ENCODE peak calls at places on chromosomes 1 and 21, in four cellular contexts. One of them, this sample, is unnamed.

GRCh38 chr1:42684139-42684538 is 1.9 kb downstream of the YBX1 start:
- DNase-seq in mammary epithelial cell: peak; percentile 22
- DNase-seq in IMR-90: peak; percentile 16
- DNase-seq in fibroblast of lung: peak; percentile 19
- DNase-seq in this sample: no peak

GRCh38 chr1:50266509-50266908 is 156.7 kb downstream of the DMRTA2 start:
- DNase-seq in fibroblast of lung: no peak
- DNase-seq in mammary epithelial cell: no peak
- DNase-seq in IMR-90: no peak
- DNase-seq in this sample: no peak

GRCh38 chr1:7303554-7304347 is 467.3 kb upstream of the VAMP3 start:
- DNase-seq in IMR-90: no peak
- DNase-seq in fibroblast of lung: no peak
- DNase-seq in mammary epithelial cell: no peak
- DNase-seq in this sample: no peak

GRCh38 chr1:162631546-162632233 is 574 bp upstream of the DDR2 start:
- DNase-seq in fibroblast of lung: peak; percentile 56
- DNase-seq in IMR-90: peak; percentile 77
- DNase-seq in mammary epithelial cell: no peak
- DNase-seq in this sample: no peak

GRCh38 chr1:145688328-145688727 is 18.8 kb downstream of the PDZK1 start:
- DNase-seq in IMR-90: no peak
- DNase-seq in mammary epithelial cell: no peak
- DNase-seq in fibroblast of lung: no peak
- DNase-seq in this sample: no peak

GRCh38 chr1:59601032-59601431 is 213.7 kb upstream of the HOOK1 start:
- DNase-seq in mammary epithelial cell: peak; percentile 85
- DNase-seq in fibroblast of lung: peak; percentile 84
- DNase-seq in IMR-90: no peak
- DNase-seq in this sample: no peak

GRCh38 chr1:11175461-11175860 is 13.7 kb upstream of the ANGPTL7 start:
- DNase-seq in IMR-90: no peak
- DNase-seq in mammary epithelial cell: no peak
- DNase-seq in fibroblast of lung: no peak
- DNase-seq in this sample: no peak

GRCh38 chr1:113142791-113143190 is 69.8 kb downstream of the LRIG2 start:
- DNase-seq in IMR-90: no peak
- DNase-seq in fibroblast of lung: peak; percentile 84
- DNase-seq in mammary epithelial cell: no peak
- DNase-seq in this sample: no peak

GRCh38 chr1:226814751-226815496 is 55.5 kb upstream of the PSEN2 start:
- DNase-seq in mammary epithelial cell: peak; percentile 89
- DNase-seq in fibroblast of lung: peak; percentile 84
- DNase-seq in IMR-90: peak; percentile 91
- DNase-seq in this sample: peak; percentile 92

GRCh38 chr1:96365596-96365995 is 356.0 kb upstream of the PTBP2 start:
- DNase-seq in mammary epithelial cell: no peak
- DNase-seq in IMR-90: no peak
- DNase-seq in fibroblast of lung: peak; percentile 57
- DNase-seq in this sample: no peak

GRCh38 chr1:161884475-161884874 is 118.4 kb downstream of the ATF6 start:
- DNase-seq in mammary epithelial cell: no peak
- DNase-seq in IMR-90: no peak
- DNase-seq in fibroblast of lung: no peak
- DNase-seq in this sample: no peak

GRCh38 chr21:46425566-46425965 is 33.1 kb upstream of the DIP2A start:
- DNase-seq in IMR-90: no peak
- DNase-seq in fibroblast of lung: no peak
- DNase-seq in mammary epithelial cell: no peak
- DNase-seq in this sample: peak; percentile 72

GRCh38 chr1:32703479-32704291 is 1.1 kb upstream of the SYNC start:
- DNase-seq in mammary epithelial cell: peak; percentile 59
- DNase-seq in IMR-90: peak; percentile 99
- DNase-seq in fibroblast of lung: peak; percentile 99
- DNase-seq in this sample: peak; percentile 66

GRCh38 chr1:13583964-13584791 is 546 bp downstream of the PDPN start:
- DNase-seq in IMR-90: no peak
- DNase-seq in fibroblast of lung: peak; percentile 82
- DNase-seq in mammary epithelial cell: peak; percentile 29
- DNase-seq in this sample: peak; percentile 73

GRCh38 chr1:33327587-33328325 is 6.9 kb upstream of the A3GALT2 start:
- DNase-seq in fibroblast of lung: peak; percentile 100
- DNase-seq in mammary epithelial cell: peak; percentile 99
- DNase-seq in IMR-90: peak; percentile 99
- DNase-seq in this sample: peak; percentile 69

GRCh38 chr1:156097499-156098178 is 15.4 kb upstream of the MEX3A start:
- DNase-seq in fibroblast of lung: no peak
- DNase-seq in mammary epithelial cell: no peak
- DNase-seq in IMR-90: no peak
- DNase-seq in this sample: peak; percentile 26

GRCh38 chr1:63442141-63442475 is 74.7 kb downstream of the ALG6 start:
- DNase-seq in fibroblast of lung: no peak
- DNase-seq in IMR-90: peak; percentile 12
- DNase-seq in mammary epithelial cell: no peak
- DNase-seq in this sample: no peak

GRCh38 chr1:231036416-231036815 is 3.6 kb downstream of the FAM89A start:
- DNase-seq in mammary epithelial cell: no peak
- DNase-seq in IMR-90: no peak
- DNase-seq in fibroblast of lung: no peak
- DNase-seq in this sample: peak; percentile 77

GRCh38 chr21:44748621-44749020 is 37.2 kb upstream of the TSPEAR start:
- DNase-seq in fibroblast of lung: no peak
- DNase-seq in mammary epithelial cell: no peak
- DNase-seq in IMR-90: no peak
- DNase-seq in this sample: no peak

GRCh38 chr1:94043738-94044289 is 77.1 kb downstream of the ABCA4 start:
- DNase-seq in fibroblast of lung: no peak
- DNase-seq in IMR-90: no peak
- DNase-seq in mammary epithelial cell: no peak
- DNase-seq in this sample: no peak

GRCh38 chr1:220717800-220718640 is 27.9 kb downstream of the C1orf115 start:
- DNase-seq in mammary epithelial cell: no peak
- DNase-seq in IMR-90: no peak
- DNase-seq in fibroblast of lung: no peak
- DNase-seq in this sample: no peak

GRCh38 chr1:237309595-237310118 is 267.7 kb downstream of the RYR2 start:
- DNase-seq in fibroblast of lung: no peak
- DNase-seq in mammary epithelial cell: no peak
- DNase-seq in IMR-90: no peak
- DNase-seq in this sample: no peak

GRCh38 chr1:61079898-61080336 is 2.4 kb upstream of the NFIA start:
- DNase-seq in fibroblast of lung: peak; percentile 69
- DNase-seq in IMR-90: peak; percentile 67
- DNase-seq in mammary epithelial cell: peak; percentile 68
- DNase-seq in this sample: peak; percentile 92

GRCh38 chr1:21815724-21816311 is 3.8 kb downstream of the LDLRAD2 start:
- DNase-seq in IMR-90: peak; percentile 10
- DNase-seq in mammary epithelial cell: no peak
- DNase-seq in fibroblast of lung: peak; percentile 20
- DNase-seq in this sample: no peak

GRCh38 chr1:204445860-204446412 is 34.3 kb upstream of the PPP1R15B start:
- DNase-seq in mammary epithelial cell: no peak
- DNase-seq in IMR-90: peak; percentile 27
- DNase-seq in fibroblast of lung: no peak
- DNase-seq in this sample: peak; percentile 70

GRCh38 chr1:115906627-115907026 is 65.7 kb upstream of the NHLH2 start:
- DNase-seq in IMR-90: no peak
- DNase-seq in fibroblast of lung: no peak
- DNase-seq in mammary epithelial cell: peak; percentile 45
- DNase-seq in this sample: no peak

GRCh38 chr1:9589719-9590157 is 1.0 kb downstream of the TMEM201 start:
- DNase-seq in mammary epithelial cell: peak; percentile 32
- DNase-seq in fibroblast of lung: peak; percentile 6
- DNase-seq in IMR-90: peak; percentile 5
- DNase-seq in this sample: no peak

GRCh38 chr1:40755052-40755451 is 28.5 kb upstream of the KCNQ4 start:
- DNase-seq in fibroblast of lung: no peak
- DNase-seq in IMR-90: no peak
- DNase-seq in mammary epithelial cell: peak; percentile 52
- DNase-seq in this sample: no peak

GRCh38 chr1:91556556-91556955 is 55.9 kb downstream of the CDC7 start:
- DNase-seq in fibroblast of lung: no peak
- DNase-seq in IMR-90: no peak
- DNase-seq in mammary epithelial cell: no peak
- DNase-seq in this sample: no peak

GRCh38 chr1:223133824-223134435 is 9.1 kb downstream of the TLR5 start:
- DNase-seq in fibroblast of lung: peak; percentile 75
- DNase-seq in mammary epithelial cell: peak; percentile 84
- DNase-seq in IMR-90: peak; percentile 78
- DNase-seq in this sample: peak; percentile 96

GRCh38 chr1:67336157-67336556 is 28.5 kb downstream of the IL12RB2 start:
- DNase-seq in IMR-90: no peak
- DNase-seq in mammary epithelial cell: no peak
- DNase-seq in fibroblast of lung: no peak
- DNase-seq in this sample: no peak

GRCh38 chr1:227192163-227192562 is 126.1 kb downstream of the CDC42BPA start:
- DNase-seq in mammary epithelial cell: peak; percentile 96
- DNase-seq in fibroblast of lung: peak; percentile 95
- DNase-seq in IMR-90: peak; percentile 98
- DNase-seq in this sample: no peak

GRCh38 chr1:4366091-4366490 is 288.3 kb upstream of the AJAP1 start:
- DNase-seq in fibroblast of lung: no peak
- DNase-seq in IMR-90: no peak
- DNase-seq in mammary epithelial cell: no peak
- DNase-seq in this sample: no peak

GRCh38 chr1:241611063-241611462 is 29.1 kb downstream of the CHML start:
- DNase-seq in IMR-90: peak; percentile 79
- DNase-seq in mammary epithelial cell: peak; percentile 80
- DNase-seq in fibroblast of lung: peak; percentile 61
- DNase-seq in this sample: no peak

GRCh38 chr1:27141266-27142003 is 13.5 kb downstream of the SLC9A1 start:
- DNase-seq in fibroblast of lung: no peak
- DNase-seq in IMR-90: no peak
- DNase-seq in mammary epithelial cell: peak; percentile 68
- DNase-seq in this sample: peak; percentile 85

GRCh38 chr1:109595540-109595939 is 23.9 kb downstream of the GNAT2 start:
- DNase-seq in fibroblast of lung: peak; percentile 52
- DNase-seq in mammary epithelial cell: peak; percentile 32
- DNase-seq in IMR-90: peak; percentile 55
- DNase-seq in this sample: no peak
- H3K36me3 ChIP-seq in fibroblast of lung: peaks cover 2% of the 10 kb centered on the region
- H3K36me3 ChIP-seq in mammary epithelial cell: peaks cover 20% of the 10 kb centered on the region
- H3K36me3 ChIP-seq in IMR-90: peaks cover 20% of the 10 kb centered on the region
- H3K36me3 ChIP-seq in this sample: peaks cover 12% of the 10 kb centered on the region

DNA sequence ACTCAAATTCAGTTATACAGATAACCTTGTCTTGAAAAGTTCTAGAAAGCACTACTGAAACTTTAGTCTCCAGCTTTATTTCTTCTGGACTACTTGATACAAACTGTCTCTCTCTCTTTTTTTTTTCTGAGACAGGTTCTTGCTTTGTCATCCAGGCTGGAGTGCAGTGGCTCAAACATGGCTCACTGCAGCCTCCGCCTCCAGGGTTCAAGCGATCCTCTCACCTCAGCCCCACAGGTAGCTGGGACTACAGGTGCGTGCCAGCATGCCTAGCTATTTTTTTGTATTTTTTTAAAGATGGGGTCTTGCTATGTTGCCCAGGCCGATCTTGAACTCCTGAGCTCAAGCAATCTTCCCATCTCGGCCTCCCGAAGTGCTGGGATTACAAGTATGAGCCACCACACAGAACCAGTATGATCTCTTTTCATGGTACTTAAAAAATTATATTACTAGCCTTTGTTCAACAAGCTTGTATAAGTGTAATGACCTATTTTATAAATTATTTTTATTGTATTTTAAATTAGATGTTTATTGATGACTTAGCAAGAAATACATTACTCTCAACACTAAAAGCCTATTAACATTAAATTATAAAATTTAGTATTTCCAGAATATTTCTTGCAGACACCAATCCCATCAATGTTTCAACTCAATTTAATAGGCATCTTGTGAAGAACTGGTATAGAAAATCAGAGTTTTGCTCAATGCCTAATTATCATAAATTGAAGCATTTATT is 36.1 kb upstream of the MTF2 start:
- DNase-seq in mammary epithelial cell: no peak
- DNase-seq in IMR-90: no peak
- DNase-seq in fibroblast of lung: no peak
- DNase-seq in this sample: no peak
- H3K9ac ChIP-seq in mammary epithelial cell: no peak overlapping the region
- H3K9ac ChIP-seq in IMR-90: no peak overlapping the region
- H3K9ac ChIP-seq in fibroblast of lung: no peak overlapping the region
- H3K9ac ChIP-seq in this sample: no peak overlapping the region

GRCh38 chr1:15955552-15955951 is 20.3 kb downstream of the ZBTB17 start:
- DNase-seq in IMR-90: no peak
- DNase-seq in fibroblast of lung: no peak
- DNase-seq in mammary epithelial cell: no peak
- DNase-seq in this sample: no peak

GRCh38 chr1:15953294-15953771 is 22.6 kb downstream of the ZBTB17 start:
- DNase-seq in mammary epithelial cell: no peak
- DNase-seq in IMR-90: peak; percentile 35
- DNase-seq in fibroblast of lung: peak; percentile 73
- DNase-seq in this sample: peak; percentile 73

GRCh38 chr1:15954316-15954715 is 21.6 kb downstream of the ZBTB17 start:
- DNase-seq in fibroblast of lung: no peak
- DNase-seq in mammary epithelial cell: no peak
- DNase-seq in IMR-90: no peak
- DNase-seq in this sample: peak; percentile 14

GRCh38 chr1:15952317-15953258 is 23.3 kb downstream of the ZBTB17 start:
- DNase-seq in fibroblast of lung: peak; percentile 98
- DNase-seq in mammary epithelial cell: peak; percentile 99
- DNase-seq in IMR-90: peak; percentile 99
- DNase-seq in this sample: peak; percentile 69

DNA sequence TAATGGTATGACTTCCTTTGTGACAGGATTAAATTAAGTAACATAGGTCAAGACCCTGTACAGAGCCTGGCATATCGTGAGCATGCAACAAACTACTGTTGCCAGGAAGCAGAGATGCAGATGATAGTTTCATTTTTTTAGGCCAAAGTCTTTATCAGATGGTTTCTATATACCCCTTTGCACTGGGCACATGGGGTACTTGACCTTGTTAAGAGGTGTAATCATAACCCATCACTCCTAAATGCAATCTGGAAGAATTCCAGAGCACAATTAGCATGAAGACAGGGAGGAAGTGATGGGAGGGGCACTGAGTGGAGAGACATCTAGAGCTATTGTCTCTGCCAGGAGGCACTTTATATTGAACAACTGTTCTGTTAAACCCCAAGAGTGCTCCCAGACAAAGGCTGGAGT is 22.1 kb downstream of the ZBTB17 start:
- DNase-seq in IMR-90: no peak
- DNase-seq in mammary epithelial cell: no peak
- DNase-seq in fibroblast of lung: no peak
- DNase-seq in this sample: no peak
- H3K4me1 ChIP-seq in IMR-90: peaks cover 55% of the 10 kb centered on the region
- H3K4me1 ChIP-seq in mammary epithelial cell: peaks cover 62% of the 10 kb centered on the region
- H3K4me1 ChIP-seq in fibroblast of lung: peaks cover 62% of the 10 kb centered on the region
- H3K4me1 ChIP-seq in this sample: peaks cover 22% of the 10 kb centered on the region

DNA sequence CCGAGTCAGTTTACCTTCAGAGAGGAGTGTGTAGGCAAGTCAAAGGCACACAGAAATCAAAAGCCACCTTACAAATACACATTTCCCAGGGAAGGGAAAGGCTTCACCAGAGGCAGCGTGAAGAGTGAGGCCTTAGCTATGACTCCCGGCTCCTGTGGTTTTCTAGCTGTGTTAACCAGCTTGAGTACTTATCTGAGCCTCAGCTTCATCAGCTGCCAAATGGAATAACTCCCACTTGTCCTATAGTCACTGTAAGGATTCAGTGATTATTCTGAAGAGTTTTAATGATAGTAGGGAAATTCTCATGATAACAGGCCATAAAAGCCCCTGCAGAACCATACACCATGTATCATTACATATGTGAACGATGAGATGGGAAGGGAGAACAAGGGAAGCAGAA is 63.5 kb downstream of the SLC66A1 start:
- DNase-seq in mammary epithelial cell: no peak
- DNase-seq in IMR-90: no peak
- DNase-seq in fibroblast of lung: no peak
- DNase-seq in this sample: no peak
- H3K36me3 ChIP-seq in mammary epithelial cell: peaks cover 19% of the 10 kb centered on the region
- H3K36me3 ChIP-seq in IMR-90: peaks cover 76% of the 10 kb centered on the region
- H3K36me3 ChIP-seq in fibroblast of lung: peaks cover 21% of the 10 kb centered on the region
- H3K36me3 ChIP-seq in this sample: peaks cover 14% of the 10 kb centered on the region